ENCODE peak calls at places on chromosomes 12 and 14, in six cellular contexts. One of them, this sample, is unnamed.

GRCh38 chr14:77549451-77549850 is 50.8 kb upstream of the ISM2 start:
- DNase-seq in progenitor cell of endocrine pancreas: no peak
- DNase-seq in NCI-H1092: no peak
- DNase-seq in RKO: no peak
- DNase-seq in CD8-positive, alpha-beta memory T cell: no peak
- DNase-seq in activated CD4-positive, alpha-beta T cell treated with anti-CD3 and anti-CD28 coated beads for 36 hours: no peak
- DNase-seq in this sample: no peak

GRCh38 chr12:56071648-56072047 is 8.3 kb upstream of the ERBB3 start:
- DNase-seq in activated CD4-positive, alpha-beta T cell treated with anti-CD3 and anti-CD28 coated beads for 36 hours: no peak
- DNase-seq in progenitor cell of endocrine pancreas: no peak
- DNase-seq in NCI-H1092: no peak
- DNase-seq in CD8-positive, alpha-beta memory T cell: no peak
- DNase-seq in RKO: no peak
- DNase-seq in this sample: no peak

GRCh38 chr14:73223049-73223448 is 14.3 kb upstream of the PAPLN start:
- DNase-seq in NCI-H1092: no peak
- DNase-seq in progenitor cell of endocrine pancreas: no peak
- DNase-seq in CD8-positive, alpha-beta memory T cell: no peak
- DNase-seq in RKO: no peak
- DNase-seq in activated CD4-positive, alpha-beta T cell treated with anti-CD3 and anti-CD28 coated beads for 36 hours: peak; percentile 60
- DNase-seq in this sample: no peak

GRCh38 chr12:121966959-121967358 is 48.6 kb downstream of the CFAP251 start:
- DNase-seq in CD8-positive, alpha-beta memory T cell: no peak
- DNase-seq in progenitor cell of endocrine pancreas: no peak
- DNase-seq in NCI-H1092: no peak
- DNase-seq in activated CD4-positive, alpha-beta T cell treated with anti-CD3 and anti-CD28 coated beads for 36 hours: no peak
- DNase-seq in RKO: no peak
- DNase-seq in this sample: no peak

GRCh38 chr14:34356267-34356660 is 105.8 kb downstream of the SPTSSA start:
- DNase-seq in RKO: no peak
- DNase-seq in activated CD4-positive, alpha-beta T cell treated with anti-CD3 and anti-CD28 coated beads for 36 hours: no peak
- DNase-seq in progenitor cell of endocrine pancreas: no peak
- DNase-seq in CD8-positive, alpha-beta memory T cell: no peak
- DNase-seq in NCI-H1092: no peak
- DNase-seq in this sample: no peak

GRCh38 chr12:22900401-22900800 is 275.4 kb downstream of the ETNK1 start:
- DNase-seq in RKO: no peak
- DNase-seq in progenitor cell of endocrine pancreas: no peak
- DNase-seq in NCI-H1092: no peak
- DNase-seq in activated CD4-positive, alpha-beta T cell treated with anti-CD3 and anti-CD28 coated beads for 36 hours: no peak
- DNase-seq in CD8-positive, alpha-beta memory T cell: no peak
- DNase-seq in this sample: no peak

GRCh38 chr14:77313374-77313773 is 7.3 kb downstream of the POMT2 start:
- DNase-seq in CD8-positive, alpha-beta memory T cell: no peak
- DNase-seq in progenitor cell of endocrine pancreas: no peak
- DNase-seq in NCI-H1092: no peak
- DNase-seq in RKO: no peak
- DNase-seq in activated CD4-positive, alpha-beta T cell treated with anti-CD3 and anti-CD28 coated beads for 36 hours: no peak
- DNase-seq in this sample: no peak

GRCh38 chr14:55645845-55646832 is 66.1 kb downstream of the KTN1 start:
- DNase-seq in activated CD4-positive, alpha-beta T cell treated with anti-CD3 and anti-CD28 coated beads for 36 hours: no peak
- DNase-seq in progenitor cell of endocrine pancreas: no peak
- DNase-seq in RKO: no peak
- DNase-seq in NCI-H1092: no peak
- DNase-seq in CD8-positive, alpha-beta memory T cell: no peak
- DNase-seq in this sample: no peak

GRCh38 chr12:75889214-75889613 is 142.4 kb downstream of the PHLDA1 start:
- DNase-seq in activated CD4-positive, alpha-beta T cell treated with anti-CD3 and anti-CD28 coated beads for 36 hours: no peak
- DNase-seq in RKO: no peak
- DNase-seq in progenitor cell of endocrine pancreas: no peak
- DNase-seq in NCI-H1092: no peak
- DNase-seq in CD8-positive, alpha-beta memory T cell: no peak
- DNase-seq in this sample: peak; percentile 53

GRCh38 chr12:45050751-45051489 is at the start of gene DBX2:
- DNase-seq in activated CD4-positive, alpha-beta T cell treated with anti-CD3 and anti-CD28 coated beads for 36 hours: peak; percentile 13
- DNase-seq in RKO: no peak
- DNase-seq in progenitor cell of endocrine pancreas: no peak
- DNase-seq in NCI-H1092: no peak
- DNase-seq in CD8-positive, alpha-beta memory T cell: no peak
- DNase-seq in this sample: peak; percentile 19

GRCh38 chr12:18275974-18276373 is 14.7 kb downstream of the PIK3C2G start:
- DNase-seq in activated CD4-positive, alpha-beta T cell treated with anti-CD3 and anti-CD28 coated beads for 36 hours: no peak
- DNase-seq in progenitor cell of endocrine pancreas: no peak
- DNase-seq in CD8-positive, alpha-beta memory T cell: no peak
- DNase-seq in NCI-H1092: no peak
- DNase-seq in RKO: no peak
- DNase-seq in this sample: no peak

GRCh38 chr14:63727231-63727735 is 582 bp downstream of the SGPP1 start:
- DNase-seq in RKO: peak; percentile 63
- DNase-seq in progenitor cell of endocrine pancreas: peak; percentile 38
- DNase-seq in activated CD4-positive, alpha-beta T cell treated with anti-CD3 and anti-CD28 coated beads for 36 hours: peak; percentile 42
- DNase-seq in NCI-H1092: peak; percentile 18
- DNase-seq in CD8-positive, alpha-beta memory T cell: peak; percentile 9
- DNase-seq in this sample: peak; percentile 43

GRCh38 chr12:116551952-116552749 is 7.0 kb upstream of the MAP1LC3B2 start:
- DNase-seq in RKO: peak; percentile 70
- DNase-seq in activated CD4-positive, alpha-beta T cell treated with anti-CD3 and anti-CD28 coated beads for 36 hours: peak; percentile 20
- DNase-seq in progenitor cell of endocrine pancreas: no peak
- DNase-seq in NCI-H1092: no peak
- DNase-seq in CD8-positive, alpha-beta memory T cell: no peak
- DNase-seq in this sample: no peak

GRCh38 chr14:33847066-33847465 is 103.8 kb downstream of the EGLN3 start:
- DNase-seq in NCI-H1092: no peak
- DNase-seq in progenitor cell of endocrine pancreas: no peak
- DNase-seq in CD8-positive, alpha-beta memory T cell: no peak
- DNase-seq in activated CD4-positive, alpha-beta T cell treated with anti-CD3 and anti-CD28 coated beads for 36 hours: no peak
- DNase-seq in RKO: no peak
- DNase-seq in this sample: no peak

GRCh38 chr12:6608592-6609311 is 1.6 kb upstream of the CHD4 start:
- DNase-seq in activated CD4-positive, alpha-beta T cell treated with anti-CD3 and anti-CD28 coated beads for 36 hours: peak; percentile 60
- DNase-seq in NCI-H1092: no peak
- DNase-seq in progenitor cell of endocrine pancreas: no peak
- DNase-seq in CD8-positive, alpha-beta memory T cell: no peak
- DNase-seq in RKO: no peak
- DNase-seq in this sample: no peak

GRCh38 chr12:110733857-110734373 is 8.8 kb downstream of the PPP1CC start:
- DNase-seq in CD8-positive, alpha-beta memory T cell: no peak
- DNase-seq in activated CD4-positive, alpha-beta T cell treated with anti-CD3 and anti-CD28 coated beads for 36 hours: no peak
- DNase-seq in NCI-H1092: no peak
- DNase-seq in progenitor cell of endocrine pancreas: no peak
- DNase-seq in RKO: no peak
- DNase-seq in this sample: no peak

GRCh38 chr12:43329381-43329780 is 222.6 kb downstream of the ADAMTS20 start:
- DNase-seq in RKO: no peak
- DNase-seq in activated CD4-positive, alpha-beta T cell treated with anti-CD3 and anti-CD28 coated beads for 36 hours: no peak
- DNase-seq in CD8-positive, alpha-beta memory T cell: no peak
- DNase-seq in NCI-H1092: no peak
- DNase-seq in progenitor cell of endocrine pancreas: no peak
- DNase-seq in this sample: no peak

GRCh38 chr14:54683882-54684794 is 117.2 kb downstream of the SAMD4A start:
- DNase-seq in NCI-H1092: no peak
- DNase-seq in RKO: no peak
- DNase-seq in CD8-positive, alpha-beta memory T cell: no peak
- DNase-seq in activated CD4-positive, alpha-beta T cell treated with anti-CD3 and anti-CD28 coated beads for 36 hours: no peak
- DNase-seq in progenitor cell of endocrine pancreas: no peak
- DNase-seq in this sample: no peak

GRCh38 chr12:70553391-70553859 is 83.8 kb downstream of the PTPRB start:
- DNase-seq in NCI-H1092: peak; percentile 2
- DNase-seq in activated CD4-positive, alpha-beta T cell treated with anti-CD3 and anti-CD28 coated beads for 36 hours: no peak
- DNase-seq in progenitor cell of endocrine pancreas: no peak
- DNase-seq in RKO: no peak
- DNase-seq in CD8-positive, alpha-beta memory T cell: no peak
- DNase-seq in this sample: no peak

GRCh38 chr12:76024942-76025600 is 6.5 kb downstream of the PHLDA1 start:
- DNase-seq in activated CD4-positive, alpha-beta T cell treated with anti-CD3 and anti-CD28 coated beads for 36 hours: no peak
- DNase-seq in CD8-positive, alpha-beta memory T cell: no peak
- DNase-seq in NCI-H1092: no peak
- DNase-seq in progenitor cell of endocrine pancreas: no peak
- DNase-seq in RKO: peak; percentile 92
- DNase-seq in this sample: no peak

GRCh38 chr14:33950320-33951182 is at the start of gene EGLN3:
- DNase-seq in activated CD4-positive, alpha-beta T cell treated with anti-CD3 and anti-CD28 coated beads for 36 hours: peak; percentile 78
- DNase-seq in CD8-positive, alpha-beta memory T cell: peak; percentile 21
- DNase-seq in progenitor cell of endocrine pancreas: peak; percentile 82
- DNase-seq in RKO: peak; percentile 68
- DNase-seq in NCI-H1092: peak; percentile 86
- DNase-seq in this sample: peak; percentile 81

GRCh38 chr12:11954181-11954580 is 116.6 kb upstream of the BCL2L14 start:
- DNase-seq in RKO: no peak
- DNase-seq in NCI-H1092: no peak
- DNase-seq in progenitor cell of endocrine pancreas: no peak
- DNase-seq in activated CD4-positive, alpha-beta T cell treated with anti-CD3 and anti-CD28 coated beads for 36 hours: peak; percentile 19
- DNase-seq in CD8-positive, alpha-beta memory T cell: no peak
- DNase-seq in this sample: no peak

GRCh38 chr12:108779998-108780688 is 48.8 kb upstream of the CORO1C start:
- DNase-seq in NCI-H1092: no peak
- DNase-seq in CD8-positive, alpha-beta memory T cell: no peak
- DNase-seq in RKO: no peak
- DNase-seq in progenitor cell of endocrine pancreas: no peak
- DNase-seq in activated CD4-positive, alpha-beta T cell treated with anti-CD3 and anti-CD28 coated beads for 36 hours: no peak
- DNase-seq in this sample: no peak

GRCh38 chr14:105647784-105648608 is 121.6 kb downstream of the TMEM121 start:
- DNase-seq in CD8-positive, alpha-beta memory T cell: no peak
- DNase-seq in RKO: no peak
- DNase-seq in progenitor cell of endocrine pancreas: no peak
- DNase-seq in NCI-H1092: no peak
- DNase-seq in activated CD4-positive, alpha-beta T cell treated with anti-CD3 and anti-CD28 coated beads for 36 hours: no peak
- DNase-seq in this sample: no peak

GRCh38 chr14:56422703-56423213 is 156.8 kb upstream of the TMEM260 start:
- DNase-seq in CD8-positive, alpha-beta memory T cell: peak; percentile 10
- DNase-seq in RKO: peak; percentile 63
- DNase-seq in progenitor cell of endocrine pancreas: no peak
- DNase-seq in activated CD4-positive, alpha-beta T cell treated with anti-CD3 and anti-CD28 coated beads for 36 hours: peak; percentile 24
- DNase-seq in NCI-H1092: peak; percentile 95
- DNase-seq in this sample: no peak

GRCh38 chr12:48972213-48973021 is 882 bp upstream of the WNT10B start:
- DNase-seq in activated CD4-positive, alpha-beta T cell treated with anti-CD3 and anti-CD28 coated beads for 36 hours: peak; percentile 60
- DNase-seq in NCI-H1092: no peak
- DNase-seq in progenitor cell of endocrine pancreas: no peak
- DNase-seq in RKO: no peak
- DNase-seq in CD8-positive, alpha-beta memory T cell: no peak
- DNase-seq in this sample: no peak

GRCh38 chr12:57428965-57429364 is 1.9 kb downstream of the R3HDM2 start:
- DNase-seq in RKO: no peak
- DNase-seq in NCI-H1092: no peak
- DNase-seq in progenitor cell of endocrine pancreas: no peak
- DNase-seq in CD8-positive, alpha-beta memory T cell: no peak
- DNase-seq in activated CD4-positive, alpha-beta T cell treated with anti-CD3 and anti-CD28 coated beads for 36 hours: no peak
- DNase-seq in this sample: no peak

GRCh38 chr12:79373896-79374499 is 316.8 kb downstream of the PAWR start:
- DNase-seq in activated CD4-positive, alpha-beta T cell treated with anti-CD3 and anti-CD28 coated beads for 36 hours: peak; percentile 34
- DNase-seq in progenitor cell of endocrine pancreas: peak; percentile 18
- DNase-seq in NCI-H1092: no peak
- DNase-seq in RKO: peak; percentile 26
- DNase-seq in CD8-positive, alpha-beta memory T cell: no peak
- DNase-seq in this sample: peak; percentile 53

GRCh38 chr14:39219075-39219499 is 14.6 kb upstream of the MIA2 start:
- DNase-seq in NCI-H1092: no peak
- DNase-seq in progenitor cell of endocrine pancreas: no peak
- DNase-seq in activated CD4-positive, alpha-beta T cell treated with anti-CD3 and anti-CD28 coated beads for 36 hours: no peak
- DNase-seq in RKO: no peak
- DNase-seq in CD8-positive, alpha-beta memory T cell: no peak
- DNase-seq in this sample: no peak

GRCh38 chr14:80955434-80955939 is at the start of gene TSHR:
- DNase-seq in progenitor cell of endocrine pancreas: no peak
- DNase-seq in RKO: no peak
- DNase-seq in CD8-positive, alpha-beta memory T cell: no peak
- DNase-seq in activated CD4-positive, alpha-beta T cell treated with anti-CD3 and anti-CD28 coated beads for 36 hours: peak; percentile 16
- DNase-seq in NCI-H1092: no peak
- DNase-seq in this sample: no peak

GRCh38 chr12:99053599-99054362 is 408.7 kb downstream of the APAF1 start:
- DNase-seq in activated CD4-positive, alpha-beta T cell treated with anti-CD3 and anti-CD28 coated beads for 36 hours: no peak
- DNase-seq in NCI-H1092: no peak
- DNase-seq in CD8-positive, alpha-beta memory T cell: no peak
- DNase-seq in RKO: no peak
- DNase-seq in progenitor cell of endocrine pancreas: no peak
- DNase-seq in this sample: no peak

GRCh38 chr12:55060470-55060869 is 40.7 kb downstream of the NEUROD4 start:
- DNase-seq in activated CD4-positive, alpha-beta T cell treated with anti-CD3 and anti-CD28 coated beads for 36 hours: peak; percentile 70
- DNase-seq in progenitor cell of endocrine pancreas: no peak
- DNase-seq in NCI-H1092: no peak
- DNase-seq in RKO: no peak
- DNase-seq in CD8-positive, alpha-beta memory T cell: no peak
- DNase-seq in this sample: no peak

GRCh38 chr12:96237465-96238077 is 43.4 kb downstream of the ELK3 start:
- DNase-seq in activated CD4-positive, alpha-beta T cell treated with anti-CD3 and anti-CD28 coated beads for 36 hours: peak; percentile 72
- DNase-seq in progenitor cell of endocrine pancreas: no peak
- DNase-seq in RKO: peak; percentile 60
- DNase-seq in NCI-H1092: peak; percentile 45
- DNase-seq in CD8-positive, alpha-beta memory T cell: peak; percentile 75
- DNase-seq in this sample: no peak

GRCh38 chr12:68646484-68646883 is 35.8 kb downstream of the RAP1B start:
- DNase-seq in CD8-positive, alpha-beta memory T cell: no peak
- DNase-seq in progenitor cell of endocrine pancreas: no peak
- DNase-seq in RKO: no peak
- DNase-seq in NCI-H1092: no peak
- DNase-seq in activated CD4-positive, alpha-beta T cell treated with anti-CD3 and anti-CD28 coated beads for 36 hours: no peak
- DNase-seq in this sample: no peak

GRCh38 chr12:132071837-132072384 is 72.2 kb downstream of the DDX51 start:
- DNase-seq in CD8-positive, alpha-beta memory T cell: no peak
- DNase-seq in progenitor cell of endocrine pancreas: no peak
- DNase-seq in NCI-H1092: no peak
- DNase-seq in RKO: peak; percentile 31
- DNase-seq in activated CD4-positive, alpha-beta T cell treated with anti-CD3 and anti-CD28 coated beads for 36 hours: no peak
- DNase-seq in this sample: no peak

GRCh38 chr12:54549774-54550451 is 512 bp downstream of the PDE1B start:
- DNase-seq in NCI-H1092: no peak
- DNase-seq in activated CD4-positive, alpha-beta T cell treated with anti-CD3 and anti-CD28 coated beads for 36 hours: peak; percentile 75
- DNase-seq in CD8-positive, alpha-beta memory T cell: no peak
- DNase-seq in RKO: peak; percentile 15
- DNase-seq in progenitor cell of endocrine pancreas: no peak
- DNase-seq in this sample: no peak